ENCODE peak calls at places on chromosomes 3 and 15, in seven cellular contexts. One of them, this sample, is unnamed.

GRCh38 chr15:57340673-57341259 is 35.5 kb upstream of the CGNL1 start:
- DNase-seq in Panc1: peak; percentile 61
- DNase-seq in keratinocyte: peak; percentile 30
- DNase-seq in IMR-90: peak; percentile 65
- DNase-seq in SJSA1: peak; percentile 60
- DNase-seq in left lung: no peak
- DNase-seq in naive thymus-derived CD4-positive, alpha-beta T cell: peak; percentile 23
- DNase-seq in this sample: peak; percentile 54

GRCh38 chr3:20930034-20930433 is 744.0 kb upstream of the SGO1 start:
- DNase-seq in SJSA1: no peak
- DNase-seq in naive thymus-derived CD4-positive, alpha-beta T cell: no peak
- DNase-seq in IMR-90: no peak
- DNase-seq in left lung: no peak
- DNase-seq in keratinocyte: no peak
- DNase-seq in Panc1: no peak
- DNase-seq in this sample: no peak

GRCh38 chr3:172415323-172415722 is 32.9 kb downstream of the GHSR start:
- DNase-seq in left lung: no peak
- DNase-seq in SJSA1: no peak
- DNase-seq in IMR-90: no peak
- DNase-seq in Panc1: no peak
- DNase-seq in keratinocyte: no peak
- DNase-seq in naive thymus-derived CD4-positive, alpha-beta T cell: no peak
- DNase-seq in this sample: no peak

GRCh38 chr3:129611812-129612349 is 5.4 kb upstream of the PLXND1 start:
- DNase-seq in naive thymus-derived CD4-positive, alpha-beta T cell: no peak
- DNase-seq in left lung: no peak
- DNase-seq in IMR-90: peak; percentile 49
- DNase-seq in keratinocyte: no peak
- DNase-seq in Panc1: no peak
- DNase-seq in SJSA1: peak; percentile 75
- DNase-seq in this sample: no peak

GRCh38 chr15:82731527-82731926 is 21.9 kb upstream of the AP3B2 start:
- DNase-seq in Panc1: no peak
- DNase-seq in SJSA1: no peak
- DNase-seq in IMR-90: no peak
- DNase-seq in left lung: no peak
- DNase-seq in keratinocyte: no peak
- DNase-seq in naive thymus-derived CD4-positive, alpha-beta T cell: no peak
- DNase-seq in this sample: no peak

GRCh38 chr3:124347418-124347817 is 355.5 kb upstream of the ROPN1 start:
- DNase-seq in SJSA1: no peak
- DNase-seq in Panc1: no peak
- DNase-seq in naive thymus-derived CD4-positive, alpha-beta T cell: no peak
- DNase-seq in IMR-90: no peak
- DNase-seq in keratinocyte: no peak
- DNase-seq in left lung: no peak
- DNase-seq in this sample: no peak

GRCh38 chr3:23666818-23667217 is 138.9 kb upstream of the UBE2E1 start:
- DNase-seq in IMR-90: no peak
- DNase-seq in SJSA1: peak; percentile 45
- DNase-seq in naive thymus-derived CD4-positive, alpha-beta T cell: no peak
- DNase-seq in keratinocyte: no peak
- DNase-seq in left lung: no peak
- DNase-seq in Panc1: peak; percentile 52
- DNase-seq in this sample: no peak

GRCh38 chr15:57496946-57497944 is 94.5 kb upstream of the MYZAP start:
- DNase-seq in IMR-90: no peak
- DNase-seq in Panc1: no peak
- DNase-seq in naive thymus-derived CD4-positive, alpha-beta T cell: no peak
- DNase-seq in left lung: no peak
- DNase-seq in SJSA1: no peak
- DNase-seq in keratinocyte: no peak
- DNase-seq in this sample: peak; percentile 28

GRCh38 chr3:74067296-74067695 is 442.6 kb upstream of the PDZRN3 start:
- DNase-seq in SJSA1: no peak
- DNase-seq in left lung: no peak
- DNase-seq in keratinocyte: no peak
- DNase-seq in IMR-90: peak; percentile 32
- DNase-seq in Panc1: no peak
- DNase-seq in naive thymus-derived CD4-positive, alpha-beta T cell: no peak
- DNase-seq in this sample: no peak

GRCh38 chr15:77836116-77836798 is 203.5 kb upstream of the LINGO1 start:
- DNase-seq in naive thymus-derived CD4-positive, alpha-beta T cell: no peak
- DNase-seq in Panc1: no peak
- DNase-seq in left lung: peak; percentile 19
- DNase-seq in IMR-90: peak; percentile 27
- DNase-seq in keratinocyte: no peak
- DNase-seq in SJSA1: no peak
- DNase-seq in this sample: peak; percentile 48

GRCh38 chr3:16478516-16478915 is 35.0 kb downstream of the RFTN1 start:
- DNase-seq in naive thymus-derived CD4-positive, alpha-beta T cell: no peak
- DNase-seq in left lung: no peak
- DNase-seq in IMR-90: peak; percentile 91
- DNase-seq in SJSA1: no peak
- DNase-seq in keratinocyte: peak; percentile 48
- DNase-seq in Panc1: no peak
- DNase-seq in this sample: no peak

GRCh38 chr3:73547427-73548036 is 77.2 kb downstream of the PDZRN3 start:
- DNase-seq in SJSA1: peak; percentile 1
- DNase-seq in left lung: no peak
- DNase-seq in naive thymus-derived CD4-positive, alpha-beta T cell: no peak
- DNase-seq in Panc1: no peak
- DNase-seq in IMR-90: peak; percentile 94
- DNase-seq in keratinocyte: no peak
- DNase-seq in this sample: no peak

GRCh38 chr3:15974647-15975046 is 176.9 kb upstream of the ANKRD28 start:
- DNase-seq in left lung: no peak
- DNase-seq in SJSA1: no peak
- DNase-seq in Panc1: no peak
- DNase-seq in naive thymus-derived CD4-positive, alpha-beta T cell: no peak
- DNase-seq in IMR-90: no peak
- DNase-seq in keratinocyte: no peak
- DNase-seq in this sample: peak; percentile 13

GRCh38 chr15:68235022-68235421 is 5.5 kb upstream of the CLN6 start:
- DNase-seq in left lung: no peak
- DNase-seq in SJSA1: no peak
- DNase-seq in naive thymus-derived CD4-positive, alpha-beta T cell: no peak
- DNase-seq in Panc1: no peak
- DNase-seq in IMR-90: no peak
- DNase-seq in keratinocyte: no peak
- DNase-seq in this sample: no peak

GRCh38 chr3:10116138-10116460 is 624 bp downstream of the BRK1 start:
- DNase-seq in Panc1: no peak
- DNase-seq in naive thymus-derived CD4-positive, alpha-beta T cell: no peak
- DNase-seq in keratinocyte: no peak
- DNase-seq in left lung: no peak
- DNase-seq in SJSA1: peak; percentile 50
- DNase-seq in IMR-90: peak; percentile 54
- DNase-seq in this sample: no peak

GRCh38 chr3:71185733-71186455 is 397.6 kb downstream of the FOXP1 start:
- DNase-seq in Panc1: no peak
- DNase-seq in SJSA1: no peak
- DNase-seq in keratinocyte: no peak
- DNase-seq in IMR-90: peak; percentile 82
- DNase-seq in naive thymus-derived CD4-positive, alpha-beta T cell: peak; percentile 16
- DNase-seq in left lung: no peak
- DNase-seq in this sample: peak; percentile 24

GRCh38 chr3:196541684-196542445 is 26.5 kb downstream of the WDR53 start:
- DNase-seq in naive thymus-derived CD4-positive, alpha-beta T cell: no peak
- DNase-seq in Panc1: no peak
- DNase-seq in IMR-90: no peak
- DNase-seq in keratinocyte: no peak
- DNase-seq in left lung: no peak
- DNase-seq in SJSA1: no peak
- DNase-seq in this sample: no peak

GRCh38 chr15:69338535-69339213 is 40.0 kb downstream of the PAQR5 start:
- DNase-seq in left lung: no peak
- DNase-seq in keratinocyte: no peak
- DNase-seq in naive thymus-derived CD4-positive, alpha-beta T cell: no peak
- DNase-seq in Panc1: no peak
- DNase-seq in SJSA1: no peak
- DNase-seq in IMR-90: no peak
- DNase-seq in this sample: no peak

GRCh38 chr15:27826411-27826810 is 272.7 kb downstream of the OCA2 start:
- DNase-seq in left lung: no peak
- DNase-seq in naive thymus-derived CD4-positive, alpha-beta T cell: no peak
- DNase-seq in keratinocyte: no peak
- DNase-seq in IMR-90: no peak
- DNase-seq in Panc1: no peak
- DNase-seq in SJSA1: no peak
- DNase-seq in this sample: no peak

GRCh38 chr15:77986891-77987764 is 90.4 kb downstream of the TBC1D2B start:
- DNase-seq in IMR-90: no peak
- DNase-seq in Panc1: no peak
- DNase-seq in SJSA1: no peak
- DNase-seq in keratinocyte: no peak
- DNase-seq in naive thymus-derived CD4-positive, alpha-beta T cell: no peak
- DNase-seq in left lung: peak; percentile 29
- DNase-seq in this sample: no peak

GRCh38 chr3:69948246-69948862 is 51.2 kb upstream of the SAMMSON start:
- DNase-seq in naive thymus-derived CD4-positive, alpha-beta T cell: no peak
- DNase-seq in SJSA1: peak; percentile 42
- DNase-seq in IMR-90: peak; percentile 66
- DNase-seq in left lung: no peak
- DNase-seq in Panc1: no peak
- DNase-seq in keratinocyte: no peak
- DNase-seq in this sample: no peak

GRCh38 chr15:25054329-25054728 is 99.5 kb downstream of the SNRPN start:
- DNase-seq in left lung: no peak
- DNase-seq in naive thymus-derived CD4-positive, alpha-beta T cell: no peak
- DNase-seq in SJSA1: no peak
- DNase-seq in IMR-90: no peak
- DNase-seq in keratinocyte: no peak
- DNase-seq in Panc1: no peak
- DNase-seq in this sample: no peak
- H3K9me3 ChIP-seq in left lung: peaks cover 99% of the 10 kb centered on the region
- H3K9me3 ChIP-seq in naive thymus-derived CD4-positive, alpha-beta T cell: peaks cover 31% of the 10 kb centered on the region
- H3K9me3 ChIP-seq in SJSA1: peaks cover 66% of the 10 kb centered on the region
- H3K9me3 ChIP-seq in IMR-90: peaks cover 95% of the 10 kb centered on the region
- H3K9me3 ChIP-seq in keratinocyte: peaks cover 86% of the 10 kb centered on the region
- H3K9me3 ChIP-seq in Panc1: peaks cover 76% of the 10 kb centered on the region
- H3K9me3 ChIP-seq in this sample: peaks cover 57% of the 10 kb centered on the region

GRCh38 chr15:98951493-98952320 is 55.9 kb downstream of the PGPEP1L start:
- DNase-seq in SJSA1: no peak
- DNase-seq in naive thymus-derived CD4-positive, alpha-beta T cell: no peak
- DNase-seq in Panc1: no peak
- DNase-seq in IMR-90: no peak
- DNase-seq in left lung: no peak
- DNase-seq in keratinocyte: no peak
- DNase-seq in this sample: no peak
- H3K4me1 ChIP-seq in SJSA1: peaks cover 13% of the 10 kb centered on the region
- H3K4me1 ChIP-seq in naive thymus-derived CD4-positive, alpha-beta T cell: peaks cover 3% of the 10 kb centered on the region
- H3K4me1 ChIP-seq in Panc1: no peaks in the 10 kb centered on the region
- H3K4me1 ChIP-seq in IMR-90: peaks cover 28% of the 10 kb centered on the region
- H3K4me1 ChIP-seq in left lung: peaks cover 52% of the 10 kb centered on the region
- H3K4me1 ChIP-seq in keratinocyte: no peaks in the 10 kb centered on the region
- H3K4me1 ChIP-seq in this sample: no peaks in the 10 kb centered on the region

GRCh38 chr15:33551860-33552259 is 241.1 kb downstream of the RYR3 start:
- DNase-seq in keratinocyte: no peak
- DNase-seq in Panc1: no peak
- DNase-seq in naive thymus-derived CD4-positive, alpha-beta T cell: no peak
- DNase-seq in SJSA1: no peak
- DNase-seq in IMR-90: no peak
- DNase-seq in left lung: no peak
- DNase-seq in this sample: no peak

GRCh38 chr15:33547876-33548275 is 237.1 kb downstream of the RYR3 start:
- DNase-seq in SJSA1: no peak
- DNase-seq in Panc1: no peak
- DNase-seq in IMR-90: peak; percentile 55
- DNase-seq in naive thymus-derived CD4-positive, alpha-beta T cell: no peak
- DNase-seq in keratinocyte: no peak
- DNase-seq in left lung: peak; percentile 33
- DNase-seq in this sample: no peak

DNA sequence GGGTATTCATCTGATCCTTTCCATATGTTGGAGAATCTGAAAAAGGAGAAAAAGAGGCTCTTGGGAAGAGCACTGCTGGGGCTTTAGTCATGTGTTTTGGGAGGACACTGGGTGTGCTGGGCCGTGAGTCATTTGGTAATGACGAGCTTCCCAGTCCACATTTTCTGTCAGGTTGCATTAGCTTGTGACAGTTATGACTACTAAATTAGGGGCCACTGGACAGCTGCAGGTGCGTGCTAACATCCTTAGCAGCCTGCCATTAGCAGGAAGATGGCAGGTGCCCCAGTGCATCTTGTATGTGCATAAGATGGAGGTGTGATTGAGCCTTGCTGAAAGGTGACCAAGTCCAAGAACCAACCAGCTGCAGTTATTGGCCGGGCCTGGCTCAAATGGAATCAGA is 242.4 kb downstream of the RYR3 start:
- DNase-seq in keratinocyte: no peak
- DNase-seq in left lung: no peak
- DNase-seq in SJSA1: no peak
- DNase-seq in Panc1: no peak
- DNase-seq in IMR-90: no peak
- DNase-seq in naive thymus-derived CD4-positive, alpha-beta T cell: no peak
- DNase-seq in this sample: no peak
- H3K36me3 ChIP-seq in keratinocyte: no peaks in the 10 kb centered on the region
- H3K36me3 ChIP-seq in left lung: no peaks in the 10 kb centered on the region
- H3K36me3 ChIP-seq in SJSA1: no peaks in the 10 kb centered on the region
- H3K36me3 ChIP-seq in Panc1: no peaks in the 10 kb centered on the region
- H3K36me3 ChIP-seq in IMR-90: no peaks in the 10 kb centered on the region
- H3K36me3 ChIP-seq in naive thymus-derived CD4-positive, alpha-beta T cell: no peaks in the 10 kb centered on the region
- H3K36me3 ChIP-seq in this sample: no peaks in the 10 kb centered on the region

DNA sequence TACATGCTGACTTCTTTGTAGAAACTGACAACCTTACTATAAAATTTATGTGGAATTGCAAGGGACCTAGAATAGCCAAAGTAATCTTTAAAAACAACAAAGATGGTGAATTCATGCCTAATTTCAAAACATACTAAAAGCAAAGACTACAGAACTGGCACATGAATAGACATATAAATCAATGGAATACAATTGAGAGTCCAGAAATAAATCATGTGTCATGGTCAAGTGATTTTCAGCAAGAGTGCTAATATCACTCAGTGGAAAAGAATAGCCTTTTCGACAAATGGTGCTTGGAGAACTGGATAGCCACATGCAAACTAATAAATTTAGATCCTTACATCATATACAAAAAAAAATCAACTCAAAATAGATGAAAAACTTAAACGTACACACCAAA is 8.7 kb downstream of the IMPG2 start:
- DNase-seq in Panc1: no peak
- DNase-seq in SJSA1: no peak
- DNase-seq in IMR-90: no peak
- DNase-seq in left lung: no peak
- DNase-seq in naive thymus-derived CD4-positive, alpha-beta T cell: no peak
- DNase-seq in keratinocyte: no peak
- DNase-seq in this sample: no peak
- H3K9me3 ChIP-seq in Panc1: no peaks in the 10 kb centered on the region
- H3K9me3 ChIP-seq in SJSA1: no peaks in the 10 kb centered on the region
- H3K9me3 ChIP-seq in IMR-90: peaks cover 12% of the 10 kb centered on the region
- H3K9me3 ChIP-seq in left lung: peaks cover 24% of the 10 kb centered on the region
- H3K9me3 ChIP-seq in naive thymus-derived CD4-positive, alpha-beta T cell: no peaks in the 10 kb centered on the region
- H3K9me3 ChIP-seq in keratinocyte: no peaks in the 10 kb centered on the region
- H3K9me3 ChIP-seq in this sample: no peaks in the 10 kb centered on the region

DNA sequence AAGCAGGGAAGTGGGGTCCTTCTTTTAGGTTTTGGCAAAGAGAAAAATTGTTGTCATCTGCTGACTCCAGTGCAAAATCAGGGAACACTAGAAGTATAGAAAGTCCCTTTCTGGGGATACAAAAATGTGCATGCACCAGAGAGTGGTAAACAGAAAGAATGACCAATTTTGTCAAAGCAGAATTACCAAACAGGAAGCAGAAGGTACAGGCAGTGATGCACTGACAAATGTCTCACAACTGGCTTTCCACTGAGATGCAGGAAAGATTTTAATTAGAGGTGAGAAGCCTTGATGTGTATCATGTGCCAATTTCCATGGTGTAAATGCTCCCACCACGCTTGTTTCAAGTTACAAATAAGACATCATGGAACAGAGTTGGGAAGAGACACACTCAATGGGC is 66.0 kb downstream of the TRIM69 start:
- DNase-seq in Panc1: no peak
- DNase-seq in left lung: no peak
- DNase-seq in SJSA1: no peak
- DNase-seq in IMR-90: no peak
- DNase-seq in naive thymus-derived CD4-positive, alpha-beta T cell: no peak
- DNase-seq in keratinocyte: no peak
- DNase-seq in this sample: no peak
- H3K4me1 ChIP-seq in Panc1: no peaks in the 10 kb centered on the region
- H3K4me1 ChIP-seq in left lung: no peaks in the 10 kb centered on the region
- H3K4me1 ChIP-seq in SJSA1: no peaks in the 10 kb centered on the region
- H3K4me1 ChIP-seq in IMR-90: no peaks in the 10 kb centered on the region
- H3K4me1 ChIP-seq in naive thymus-derived CD4-positive, alpha-beta T cell: no peaks in the 10 kb centered on the region
- H3K4me1 ChIP-seq in keratinocyte: no peaks in the 10 kb centered on the region
- H3K4me1 ChIP-seq in this sample: no peaks in the 10 kb centered on the region